ENCODE peak calls at places on chromosome X, in nine cellular contexts. E is endothelial cell, T is ascending aorta, N is lower leg skin, L is transverse colon, S is thyroid gland, Y is foreskin keratinocyte, I is fibroblast of lung, F is H9. R is an unnamed sample.

GRCh38 chrX:42096262-42096939 is 173.0 kb upstream of the CASK start:
- DNase-seq in E (no peak), T (no peak), N (no peak), L (no peak), S (no peak), Y (no peak), I (peak), F (no peak), R (no peak)

GRCh38 chrX:2609431-2610238 is 81.5 kb upstream of the CD99 start:
- DNase-seq in E (no peak), T (no peak), N (peak), L (no peak), S (no peak), Y (no peak), I (peak), F (no peak), R (peak)

GRCh38 chrX:77431227-77431626 is 16.0 kb upstream of the FGF16 start:
- DNase-seq in E (no peak), T (no peak), N (peak), L (no peak), S (no peak), Y (no peak), I (peak), F (no peak), R (no peak)

GRCh38 chrX:109797311-109797975 is 64.4 kb upstream of the ACSL4 start:
- DNase-seq in E (no peak), T (no peak), N (no peak), L (no peak), S (no peak), Y (peak), I (peak), F (no peak), R (no peak)

GRCh38 chrX:130636277-130636676 is 234.5 kb downstream of the RBMX2 start:
- DNase-seq in E (no peak), T (no peak), N (no peak), L (no peak), S (no peak), Y (no peak), I (no peak), F (no peak), R (no peak)

GRCh38 chrX:64204701-64205440 is 637 bp downstream of the AMER1 start:
- DNase-seq in E (peak), T (no peak), N (peak), L (no peak), S (peak), Y (peak), I (peak), F (peak), R (peak)

GRCh38 chrX:96464880-96465558 is 219.6 kb upstream of the DIAPH2 start:
- DNase-seq in E (no peak), T (no peak), N (no peak), L (no peak), S (no peak), Y (no peak), I (no peak), F (no peak), R (no peak)

GRCh38 chrX:120775959-120776358 is 99.7 kb downstream of the CT47B1 start:
- DNase-seq in E (no peak), T (no peak), N (no peak), L (no peak), S (no peak), Y (no peak), I (no peak), F (no peak), R (no peak)

GRCh38 chrX:97238632-97239031 is 354.9 kb downstream of the RPA4 start:
- DNase-seq in E (no peak), T (no peak), N (no peak), L (no peak), S (no peak), Y (peak), I (peak), F (no peak), R (no peak)

GRCh38 chrX:105483011-105483410 is 262.5 kb upstream of the TEX13A start:
- DNase-seq in E (no peak), T (no peak), N (no peak), L (no peak), S (no peak), Y (peak), I (peak), F (no peak), R (no peak)

GRCh38 chrX:29215251-29215650 is 628.0 kb downstream of the IL1RAPL1 start:
- DNase-seq in E (no peak), T (no peak), N (no peak), L (no peak), S (no peak), Y (peak), I (peak), F (no peak), R (no peak)

GRCh38 chrX:38287669-38288068 is 39.6 kb downstream of the RPGR start:
- DNase-seq in E (no peak), T (no peak), N (no peak), L (no peak), S (no peak), Y (no peak), I (no peak), F (no peak), R (no peak)

GRCh38 chrX:136488706-136489105 is 959 bp downstream of the BRS3 start:
- DNase-seq in E (no peak), T (no peak), N (no peak), L (no peak), S (no peak), Y (no peak), I (no peak), F (no peak), R (no peak)

GRCh38 chrX:130628522-130628921 is 226.7 kb downstream of the RBMX2 start:
- DNase-seq in E (no peak), T (no peak), N (no peak), L (no peak), S (no peak), Y (no peak), I (no peak), F (no peak), R (no peak)

GRCh38 chrX:111914398-111915092 is 38.6 kb downstream of the TRPC5OS start:
- DNase-seq in E (no peak), T (no peak), N (no peak), L (no peak), S (no peak), Y (peak), I (peak), F (no peak), R (no peak)

GRCh38 chrX:111264397-111264796 is 5.9 kb downstream of the CAPN6 start:
- DNase-seq in E (no peak), T (no peak), N (no peak), L (no peak), S (no peak), Y (no peak), I (no peak), F (no peak), R (no peak)

GRCh38 chrX:124217289-124218251 is 114.9 kb upstream of the TEX13D start:
- DNase-seq in E (peak), T (no peak), N (no peak), L (peak), S (no peak), Y (peak), I (peak), F (peak), R (peak)

GRCh38 chrX:68696267-68696666 is 48.8 kb downstream of the STARD8 start:
- DNase-seq in E (no peak), T (no peak), N (no peak), L (no peak), S (no peak), Y (no peak), I (no peak), F (no peak), R (no peak)

GRCh38 chrX:70254909-70255308 is 5.1 kb downstream of the P2RY4 start:
- DNase-seq in E (no peak), T (no peak), N (no peak), L (no peak), S (no peak), Y (no peak), I (no peak), F (no peak), R (no peak)

GRCh38 chrX:50747471-50747900 is 66.5 kb downstream of the SHROOM4 start:
- DNase-seq in E (peak), T (no peak), N (no peak), L (no peak), S (peak), Y (no peak), I (peak), F (no peak), R (peak)

GRCh38 chrX:989959-990510 is 222.4 kb downstream of the CRLF2 start:
- DNase-seq in E (no peak), T (peak), N (peak), L (peak), S (peak), Y (no peak), I (peak), F (peak), R (peak)

GRCh38 chrX:73683236-73683859 is 120.4 kb downstream of the CHIC1 start:
- DNase-seq in E (no peak), T (no peak), N (no peak), L (no peak), S (no peak), Y (no peak), I (peak), F (no peak), R (no peak)

GRCh38 chrX:14872355-14872754 is 514 bp downstream of the FANCB start:
- DNase-seq in E (no peak), T (no peak), N (no peak), L (no peak), S (no peak), Y (no peak), I (no peak), F (no peak), R (no peak)

GRCh38 chrX:3345281-3346081 is 971 bp downstream of the MXRA5 start:
- DNase-seq in E (peak), T (no peak), N (peak), L (no peak), S (peak), Y (no peak), I (peak), F (peak), R (peak)

GRCh38 chrX:136034622-136035021 is 49.4 kb downstream of the SLC9A6 start:
- DNase-seq in E (no peak), T (no peak), N (no peak), L (no peak), S (no peak), Y (no peak), I (peak), F (no peak), R (no peak)

GRCh38 chrX:119784747-119785446 is 6.5 kb downstream of the RPL39 start:
- DNase-seq in E (peak), T (no peak), N (no peak), L (peak), S (peak), Y (no peak), I (peak), F (peak), R (peak)

GRCh38 chrX:57652705-57653104 is 27.4 kb downstream of the NLRP2B start:
- DNase-seq in E (no peak), T (no peak), N (no peak), L (no peak), S (no peak), Y (no peak), I (no peak), F (no peak), R (no peak)

GRCh38 chrX:154840856-154841255 is 6.4 kb upstream of the SMIM9 start:
- DNase-seq in E (no peak), T (no peak), N (no peak), L (no peak), S (no peak), Y (peak), I (peak), F (no peak), R (no peak)

GRCh38 chrX:42530027-42530426 is 247.9 kb downstream of the PPP1R2C start:
- DNase-seq in E (no peak), T (no peak), N (no peak), L (no peak), S (no peak), Y (peak), I (peak), F (no peak), R (no peak)

GRCh38 chrX:44105228-44105913 is 132.2 kb upstream of the NDP start:
- DNase-seq in E (no peak), T (no peak), N (no peak), L (no peak), S (no peak), Y (no peak), I (no peak), F (peak), R (no peak)

GRCh38 chrX:124015721-124016120 is 54.2 kb downstream of the STAG2 start:
- DNase-seq in E (no peak), T (no peak), N (no peak), L (no peak), S (no peak), Y (no peak), I (no peak), F (no peak), R (no peak)

GRCh38 chrX:46044486-46044885 is 500.7 kb downstream of the ZNF674 start:
- DNase-seq in E (no peak), T (no peak), N (no peak), L (no peak), S (no peak), Y (no peak), I (peak), F (no peak), R (no peak)

GRCh38 chrX:1593286-1594271 is 2.2 kb downstream of the AKAP17A start:
- DNase-seq in E (no peak), T (no peak), N (no peak), L (no peak), S (no peak), Y (no peak), I (no peak), F (no peak), R (no peak)

GRCh38 chrX:20432048-20432447 is 165.3 kb upstream of the RPS6KA3 start:
- DNase-seq in E (no peak), T (no peak), N (no peak), L (no peak), S (no peak), Y (no peak), I (peak), F (no peak), R (no peak)

DNA sequence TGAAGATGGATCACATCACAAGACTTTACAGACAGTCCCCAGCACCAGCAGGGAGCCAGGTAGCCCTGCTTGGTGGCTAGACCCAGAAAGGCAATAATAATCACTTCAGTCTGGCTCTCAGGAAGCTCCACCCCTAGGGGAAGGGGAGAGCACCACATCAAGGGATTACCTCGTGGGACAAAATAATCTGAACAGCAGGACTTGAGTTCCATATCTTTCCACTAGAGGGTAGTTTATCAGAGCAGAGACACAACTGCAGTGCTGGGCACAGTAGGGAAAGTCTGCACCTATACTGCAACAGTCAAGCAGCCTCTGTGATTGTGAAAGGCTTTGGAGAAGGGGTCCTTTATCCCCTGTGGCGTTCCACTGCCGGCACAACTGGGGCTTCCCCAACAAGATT is 547.0 kb upstream of the POU3F4 start:
- DNase-seq in E (no peak), T (no peak), N (no peak), L (no peak), S (no peak), Y (no peak), I (no peak), F (peak), R (no peak)
- TF ChIP-seq CTCF in E (no peak), T (no peak), N (no peak), L (no peak), S (no peak), Y (no peak), I (no peak), F (peak), R (no peak)

DNA sequence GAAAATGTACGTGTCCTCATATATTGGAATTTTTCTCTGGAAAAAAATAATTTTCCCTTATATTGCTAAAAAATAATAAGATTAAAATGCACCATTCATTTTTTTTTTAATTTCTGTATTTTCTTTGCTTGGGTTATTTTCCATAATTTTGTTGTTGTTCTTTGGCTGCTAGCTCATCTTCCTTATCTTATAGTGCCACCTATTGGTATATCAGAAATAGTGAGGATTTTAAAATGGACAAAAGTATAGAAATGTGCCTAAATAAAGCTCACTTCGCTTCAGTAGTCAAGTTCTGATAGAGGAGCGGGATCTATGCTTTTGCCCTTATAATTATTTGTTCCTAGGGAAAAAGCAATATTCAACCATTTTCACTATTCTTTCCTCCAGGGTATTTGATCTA is 134.8 kb downstream of the NAP1L3 start:
- DNase-seq in E (no peak), T (no peak), N (no peak), L (no peak), S (no peak), Y (no peak), I (no peak), F (no peak), R (no peak)
- TF ChIP-seq CTCF in E (peak), T (no peak), N (no peak), L (no peak), S (no peak), Y (peak), I (no peak), F (peak), R (peak)

GRCh38 chrX:18206657-18207056 is 14.0 kb downstream of the BEND2 start:
- DNase-seq in E (no peak), T (no peak), N (no peak), L (no peak), S (no peak), Y (no peak), I (no peak), F (no peak), R (no peak)

GRCh38 chrX:18210470-18210869 is 10.2 kb downstream of the BEND2 start:
- DNase-seq in E (no peak), T (no peak), N (no peak), L (no peak), S (no peak), Y (no peak), I (peak), F (no peak), R (no peak)
- TF ChIP-seq CTCF in E (no peak), T (no peak), N (no peak), L (no peak), S (no peak), Y (peak), I (no peak), F (peak), R (peak)

GRCh38 chrX:48493890-48494364 is 14.9 kb upstream of the PORCN start:
- DNase-seq in E (peak), T (no peak), N (no peak), L (no peak), S (peak), Y (no peak), I (peak), F (peak), R (peak)
- TF ChIP-seq CTCF in E (no peak), T (no peak), N (no peak), L (peak), S (no peak), Y (peak), I (peak), F (peak), R (peak)

GRCh38 chrX:150365051-150365952 is 2.2 kb downstream of the MAMLD1 start:
- DNase-seq in E (peak), T (no peak), N (peak), L (peak), S (peak), Y (no peak), I (peak), F (peak), R (peak)
- TF ChIP-seq CTCF in E (peak), T (peak), N (no peak), L (peak), S (peak), Y (peak), I (peak), F (peak), R (peak)

DNA sequence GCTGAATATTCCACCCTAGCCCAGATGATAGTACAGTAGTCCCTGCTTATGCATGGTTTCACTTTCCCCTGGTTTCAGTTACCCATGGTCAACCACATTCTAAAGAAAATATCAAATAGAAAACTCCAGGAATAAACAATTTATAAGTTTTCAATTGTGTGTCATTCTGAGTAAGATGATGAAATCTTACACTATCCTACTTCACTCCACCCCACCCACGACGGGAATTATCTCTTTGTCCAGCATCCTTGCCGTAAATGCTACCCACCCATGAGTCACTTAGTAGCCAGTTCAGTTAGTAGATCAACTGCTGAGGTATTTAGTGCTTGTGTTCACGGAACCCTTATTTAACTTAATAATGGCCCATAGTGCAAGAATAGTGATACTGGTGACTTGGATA is 91.4 kb downstream of the KLHL13 start:
- DNase-seq in E (no peak), T (no peak), N (no peak), L (no peak), S (no peak), Y (no peak), I (peak), F (no peak), R (no peak)
- TF ChIP-seq CTCF in E (no peak), T (no peak), N (no peak), L (no peak), S (no peak), Y (no peak), I (no peak), F (no peak), R (no peak)

GRCh38 chrX:25166145-25166544 is 150.4 kb upstream of the ARX start:
- DNase-seq in E (no peak), T (no peak), N (no peak), L (no peak), S (no peak), Y (no peak), I (no peak), F (no peak), R (no peak)
- TF ChIP-seq CTCF in E (no peak), T (no peak), N (no peak), L (no peak), S (no peak), Y (no peak), I (no peak), F (no peak), R (no peak)